ENCODE peak calls at places on chromosomes 16 and 17, in six cellular contexts. R is right lobe of liver; Q is naive thymus-derived CD4-positive, alpha-beta T cell; M is dorsolateral prefrontal cortex; T is tibial nerve; X is tibial artery. H is an unnamed sample.

GRCh38 chr16:64865037-64865696 is 256.7 kb downstream of the CDH11 start:
- DNase-seq in R (no peak), Q (no peak), M (no peak), T (no peak), X (no peak), H (no peak)

GRCh38 chr16:11572301-11572995 is 14.3 kb downstream of the LITAF start:
- DNase-seq in R (no peak), Q (peak), M (no peak), T (no peak), X (no peak), H (no peak)

GRCh38 chr17:27570578-27570914 is 60.4 kb upstream of the LGALS9 start:
- DNase-seq in R (no peak), Q (no peak), M (no peak), T (no peak), X (no peak), H (no peak)

GRCh38 chr16:67268136-67268579 is 11.2 kb upstream of the PLEKHG4 start:
- DNase-seq in R (no peak), Q (no peak), M (no peak), T (no peak), X (peak), H (no peak)

GRCh38 chr16:57667526-57668258 is 414 bp upstream of the ADGRG3 start:
- DNase-seq in R (peak), Q (no peak), M (no peak), T (no peak), X (no peak), H (no peak)

GRCh38 chr16:57571098-57571497 is 28.7 kb downstream of the ADGRG5 start:
- DNase-seq in R (no peak), Q (no peak), M (no peak), T (no peak), X (no peak), H (no peak)

GRCh38 chr17:56785396-56785795 is 48.3 kb downstream of the C17orf67 start:
- DNase-seq in R (no peak), Q (no peak), M (no peak), T (no peak), X (no peak), H (no peak)

GRCh38 chr16:87661561-87661960 is 59.3 kb downstream of the JPH3 start:
- DNase-seq in R (no peak), Q (peak), M (no peak), T (peak), X (no peak), H (peak)

GRCh38 chr16:73065617-73066313 is 17.8 kb upstream of the ZFHX3 start:
- DNase-seq in R (no peak), Q (no peak), M (no peak), T (no peak), X (peak), H (peak)

GRCh38 chr17:82065638-82066303 is at the start of gene DUS1L:
- DNase-seq in R (no peak), Q (peak), M (peak), T (peak), X (no peak), H (peak)

GRCh38 chr17:44362964-44363612 is 565 bp downstream of the FAM171A2 start:
- DNase-seq in R (peak), Q (peak), M (no peak), T (no peak), X (no peak), H (no peak)

GRCh38 chr17:3557768-3558583 is at the start of gene TRPV3:
- DNase-seq in R (peak), Q (no peak), M (no peak), T (no peak), X (no peak), H (no peak)

GRCh38 chr16:10895053-10895946 is 18.3 kb downstream of the CIITA start:
- DNase-seq in R (no peak), Q (peak), M (no peak), T (peak), X (no peak), H (peak)

GRCh38 chr17:56973520-56973919 is 4.4 kb upstream of the SCPEP1 start:
- DNase-seq in R (no peak), Q (no peak), M (no peak), T (no peak), X (no peak), H (no peak)

GRCh38 chr17:77560417-77560816 is 398.1 kb upstream of the TNRC6C start:
- DNase-seq in R (no peak), Q (no peak), M (no peak), T (no peak), X (no peak), H (no peak)

GRCh38 chr17:67636841-67637240 is 80.9 kb upstream of the NOL11 start:
- DNase-seq in R (no peak), Q (no peak), M (no peak), T (no peak), X (no peak), H (no peak)

GRCh38 chr16:81004646-81005353 is 1.9 kb downstream of the CMC2 start:
- DNase-seq in R (no peak), Q (peak), M (no peak), T (peak), X (no peak), H (peak)

GRCh38 chr16:34802396-34802795 is 1343.0 kb downstream of the TP53TG3F start:
- DNase-seq in R (no peak), Q (no peak), M (no peak), T (no peak), X (no peak), H (no peak)

GRCh38 chr16:19765860-19766553 is 47.9 kb downstream of the IQCK start:
- DNase-seq in R (peak), Q (no peak), M (peak), T (peak), X (peak), H (no peak)

GRCh38 chr17:44826123-44826790 is 3.8 kb downstream of the GJC1 start:
- DNase-seq in R (no peak), Q (no peak), M (no peak), T (no peak), X (no peak), H (no peak)

GRCh38 chr16:50553731-50554360 is 5.7 kb downstream of the NKD1 start:
- DNase-seq in R (no peak), Q (no peak), M (no peak), T (no peak), X (no peak), H (no peak)

GRCh38 chr17:32265192-32265895 is at the start of gene RHBDL3:
- DNase-seq in R (no peak), Q (no peak), M (no peak), T (no peak), X (no peak), H (no peak)

GRCh38 chr16:80274576-80275191 is 266.1 kb upstream of the DYNLRB2 start:
- DNase-seq in R (no peak), Q (no peak), M (no peak), T (no peak), X (no peak), H (peak)

GRCh38 chr17:20300399-20301037 is 166.8 kb downstream of the LGALS9B start:
- DNase-seq in R (no peak), Q (no peak), M (no peak), T (no peak), X (no peak), H (no peak)

GRCh38 chr17:66040402-66040801 is 151.5 kb downstream of the CEP112 start:
- DNase-seq in R (no peak), Q (no peak), M (no peak), T (no peak), X (no peak), H (no peak)

GRCh38 chr17:49242813-49243212 is 12.2 kb upstream of the PHOSPHO1 start:
- DNase-seq in R (no peak), Q (no peak), M (no peak), T (no peak), X (no peak), H (no peak)

GRCh38 chr17:49239963-49240362 is 9.4 kb upstream of the PHOSPHO1 start:
- DNase-seq in R (no peak), Q (no peak), M (no peak), T (no peak), X (no peak), H (no peak)

GRCh38 chr17:49241040-49241439 is 10.5 kb upstream of the PHOSPHO1 start:
- DNase-seq in R (no peak), Q (no peak), M (no peak), T (no peak), X (no peak), H (no peak)

GRCh38 chr17:49240619-49241018 is 10.0 kb upstream of the PHOSPHO1 start:
- DNase-seq in R (no peak), Q (no peak), M (no peak), T (no peak), X (no peak), H (no peak)

GRCh38 chr17:49241763-49242312 is 11.3 kb upstream of the PHOSPHO1 start:
- DNase-seq in R (no peak), Q (no peak), M (no peak), T (no peak), X (no peak), H (no peak)
- H3K4me3 ChIP-seq in R (no peak), Q (no peak), M (no peak), T (no peak), X (no peak), H (no peak)

DNA sequence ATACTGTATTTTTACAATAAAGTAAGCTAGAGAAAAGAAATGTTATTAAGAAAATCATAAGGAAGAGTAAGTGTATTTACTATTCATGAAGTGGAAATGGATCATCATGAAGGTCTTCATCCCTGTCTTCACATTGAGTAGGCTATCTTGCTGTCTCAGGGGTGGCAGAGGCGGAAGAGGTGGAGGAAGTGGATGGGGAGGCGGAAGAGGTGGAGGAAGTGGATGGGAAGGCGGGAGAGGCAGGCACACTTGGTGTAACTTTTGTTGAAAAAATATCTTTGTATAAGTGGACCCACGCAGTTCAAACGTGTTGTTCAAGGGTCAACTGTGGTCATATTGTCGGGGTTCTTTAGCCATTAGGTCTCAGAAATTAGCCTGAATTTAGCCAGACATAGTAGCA is 50.2 kb downstream of the PIGL start:
- DNase-seq in R (no peak), Q (no peak), M (no peak), T (no peak), X (no peak), H (no peak)
- H3K27ac ChIP-seq in R (no peak), Q (peak), M (no peak), T (no peak), X (no peak), H (no peak)

GRCh38 chr16:88773812-88774291 is 11.2 kb downstream of the PIEZO1 start:
- DNase-seq in R (no peak), Q (no peak), M (no peak), T (no peak), X (peak), H (no peak)
- H3K4me3 ChIP-seq in R (no peak), Q (no peak), M (no peak), T (no peak), X (no peak), H (no peak)

GRCh38 chr17:28937044-28937729 is 14.1 kb downstream of the PHF12 start:
- DNase-seq in R (peak), Q (no peak), M (no peak), T (peak), X (no peak), H (no peak)
- H3K27ac ChIP-seq in R (peak), Q (no peak), M (peak), T (peak), X (no peak), H (no peak)

GRCh38 chr17:17721140-17721668 is 39.9 kb downstream of the RAI1 start:
- DNase-seq in R (no peak), Q (no peak), M (no peak), T (no peak), X (no peak), H (no peak)

GRCh38 chr17:17722906-17723353 is 41.7 kb downstream of the RAI1 start:
- DNase-seq in R (no peak), Q (no peak), M (no peak), T (no peak), X (no peak), H (no peak)

GRCh38 chr17:17723354-17724261 is 42.4 kb downstream of the RAI1 start:
- DNase-seq in R (no peak), Q (peak), M (no peak), T (no peak), X (no peak), H (no peak)

GRCh38 chr17:17724307-17724921 is 43.2 kb downstream of the RAI1 start:
- DNase-seq in R (no peak), Q (no peak), M (no peak), T (no peak), X (no peak), H (peak)

DNA sequence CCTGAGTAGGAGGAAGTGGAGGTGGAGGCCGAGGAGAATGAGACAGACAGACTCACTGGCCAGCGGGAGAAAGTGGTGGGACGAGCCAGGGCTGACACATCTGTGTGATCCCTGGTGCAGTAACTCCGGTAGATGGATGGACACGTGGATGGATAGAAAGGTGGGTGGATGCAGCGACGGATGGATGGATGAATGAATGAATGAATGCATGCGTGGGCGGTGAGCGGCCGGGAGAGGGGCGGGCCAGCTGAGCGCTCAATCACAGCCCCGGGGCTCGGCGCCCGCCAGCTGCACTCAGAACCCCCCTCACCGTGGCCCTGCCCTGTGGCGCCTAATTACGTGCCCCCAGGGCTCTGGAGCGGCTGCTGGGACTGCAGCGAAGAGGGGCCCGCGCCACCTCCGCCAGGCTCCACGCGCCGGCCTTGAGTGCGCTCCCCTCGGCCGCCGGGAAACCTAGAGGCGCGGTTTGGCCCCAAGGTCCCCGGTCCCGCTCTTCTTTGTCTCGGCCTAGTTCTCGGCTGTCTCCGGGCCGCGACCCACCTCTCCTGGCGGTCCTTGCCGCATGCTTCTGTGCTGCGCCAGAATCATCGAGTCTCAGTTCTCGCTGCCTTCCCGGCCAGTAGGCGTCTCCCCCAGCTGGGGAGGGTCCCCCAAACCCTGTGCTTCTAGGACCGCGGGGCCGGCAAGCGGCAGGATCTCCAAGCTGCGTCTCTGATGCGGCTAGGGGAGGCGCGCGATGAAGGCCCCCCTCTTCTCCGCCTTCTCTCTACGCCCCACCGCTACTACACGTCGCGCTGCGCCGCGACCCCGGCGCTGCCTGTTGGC is 41.0 kb downstream of the RAI1 start:
- DNase-seq in R (no peak), Q (no peak), M (peak), T (no peak), X (no peak), H (no peak)
- H3K4me3 ChIP-seq in R (no peak), Q (no peak), M (peak), T (peak), X (peak), H (peak)

DNA sequence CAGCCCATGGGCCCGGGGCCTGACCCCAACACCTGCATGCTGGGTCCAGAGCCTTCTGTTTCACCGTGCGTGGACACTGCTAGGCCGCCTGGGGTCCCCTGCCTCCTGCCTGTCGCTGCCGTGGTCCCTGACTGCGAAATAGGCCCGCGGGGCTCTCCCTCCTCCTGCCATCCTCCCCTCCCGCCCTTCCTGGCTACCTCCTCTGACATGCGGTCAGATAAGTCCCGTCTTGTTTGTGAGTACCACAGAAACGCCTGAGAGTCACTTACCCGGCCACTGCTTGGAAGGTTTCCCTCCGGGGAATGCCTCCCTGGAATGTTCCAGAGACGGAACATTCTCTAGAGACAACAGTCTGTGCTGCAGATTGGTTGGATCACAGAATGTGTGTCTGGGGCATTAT is 22.8 kb downstream of the CIBAR2 start:
- DNase-seq in R (no peak), Q (no peak), M (no peak), T (no peak), X (no peak), H (no peak)
- H3K27ac ChIP-seq in R (no peak), Q (no peak), M (peak), T (no peak), X (peak), H (no peak)

GRCh38 chr17:74268554-74268953 is 5.5 kb upstream of the DNAI2 start:
- DNase-seq in R (no peak), Q (no peak), M (no peak), T (no peak), X (no peak), H (no peak)

GRCh38 chr17:74271902-74272563 is 2.0 kb upstream of the DNAI2 start:
- DNase-seq in R (no peak), Q (no peak), M (peak), T (peak), X (peak), H (no peak)

GRCh38 chr17:74272731-74273201 is 1.3 kb upstream of the DNAI2 start:
- DNase-seq in R (no peak), Q (no peak), M (no peak), T (no peak), X (no peak), H (peak)

GRCh38 chr17:74270333-74270732 is 3.7 kb upstream of the DNAI2 start:
- DNase-seq in R (no peak), Q (no peak), M (no peak), T (no peak), X (no peak), H (no peak)

GRCh38 chr17:74271281-74271680 is 2.8 kb upstream of the DNAI2 start:
- DNase-seq in R (no peak), Q (no peak), M (no peak), T (no peak), X (no peak), H (no peak)
- H3K4me3 ChIP-seq in R (no peak), Q (no peak), M (no peak), T (no peak), X (no peak), H (no peak)

H was measured in neuronal stem cell.